ENCODE peak calls at places on chromosomes 1 and 21, in five cellular contexts. One of them, this sample, is unnamed.
A peak's percentile ranks its signal among the peaks of the same experiment; 100 is the strongest.

GRCh38 chr21:42397291-42398129 is 1.7 kb upstream of the TMPRSS3 start:
- DNase-seq in pancreas: no peak
- DNase-seq in psoas muscle: no peak
- DNase-seq in fibroblast of lung: no peak
- DNase-seq in GM23248: no peak
- DNase-seq in this sample: no peak

GRCh38 chr1:197774691-197775281 is 494 bp downstream of the DENND1B start:
- DNase-seq in GM23248: peak; percentile 69
- DNase-seq in psoas muscle: peak; percentile 57
- DNase-seq in fibroblast of lung: peak; percentile 41
- DNase-seq in pancreas: peak; percentile 81
- DNase-seq in this sample: no peak

GRCh38 chr21:41359289-41359688 is 2.5 kb upstream of the MX2 start:
- DNase-seq in pancreas: peak; percentile 50
- DNase-seq in GM23248: no peak
- DNase-seq in psoas muscle: no peak
- DNase-seq in fibroblast of lung: no peak
- DNase-seq in this sample: no peak

GRCh38 chr1:169345500-169345899 is 22.1 kb downstream of the NME7 start:
- DNase-seq in psoas muscle: no peak
- DNase-seq in GM23248: no peak
- DNase-seq in pancreas: no peak
- DNase-seq in fibroblast of lung: no peak
- DNase-seq in this sample: no peak

GRCh38 chr1:4425892-4426291 is 228.5 kb upstream of the AJAP1 start:
- DNase-seq in pancreas: no peak
- DNase-seq in psoas muscle: no peak
- DNase-seq in GM23248: peak; percentile 1
- DNase-seq in fibroblast of lung: no peak
- DNase-seq in this sample: no peak

GRCh38 chr1:87249803-87250202 is 78.9 kb upstream of the LMO4 start:
- DNase-seq in GM23248: no peak
- DNase-seq in pancreas: no peak
- DNase-seq in fibroblast of lung: no peak
- DNase-seq in psoas muscle: no peak
- DNase-seq in this sample: no peak

GRCh38 chr1:229069176-229069575 is 201.7 kb upstream of the RAB4A start:
- DNase-seq in pancreas: no peak
- DNase-seq in psoas muscle: no peak
- DNase-seq in GM23248: no peak
- DNase-seq in fibroblast of lung: no peak
- DNase-seq in this sample: no peak

GRCh38 chr1:207825719-207826556 is 74.1 kb downstream of the CD46 start:
- DNase-seq in pancreas: no peak
- DNase-seq in GM23248: no peak
- DNase-seq in psoas muscle: peak; percentile 61
- DNase-seq in fibroblast of lung: peak; percentile 85
- DNase-seq in this sample: peak; percentile 83

GRCh38 chr1:51423098-51423821 is 92.9 kb upstream of the TTC39A start:
- DNase-seq in fibroblast of lung: peak; percentile 35
- DNase-seq in pancreas: no peak
- DNase-seq in GM23248: peak; percentile 55
- DNase-seq in psoas muscle: no peak
- DNase-seq in this sample: peak; percentile 18

GRCh38 chr1:153515504-153516394 is 20.0 kb downstream of the S100A6 start:
- DNase-seq in pancreas: no peak
- DNase-seq in GM23248: no peak
- DNase-seq in psoas muscle: no peak
- DNase-seq in fibroblast of lung: no peak
- DNase-seq in this sample: no peak

GRCh38 chr1:245375789-245376188 is 221.0 kb downstream of the KIF26B start:
- DNase-seq in pancreas: no peak
- DNase-seq in psoas muscle: no peak
- DNase-seq in fibroblast of lung: no peak
- DNase-seq in GM23248: peak; percentile 21
- DNase-seq in this sample: no peak

GRCh38 chr1:76176020-76176419 is 101.5 kb downstream of the ST6GALNAC3 start:
- DNase-seq in GM23248: no peak
- DNase-seq in fibroblast of lung: no peak
- DNase-seq in psoas muscle: no peak
- DNase-seq in pancreas: no peak
- DNase-seq in this sample: no peak

GRCh38 chr1:199272107-199272506 is 633.3 kb downstream of the PTPRC start:
- DNase-seq in GM23248: peak; percentile 74
- DNase-seq in fibroblast of lung: peak; percentile 82
- DNase-seq in psoas muscle: no peak
- DNase-seq in pancreas: no peak
- DNase-seq in this sample: peak; percentile 64

GRCh38 chr1:36384542-36385409 is 948 bp downstream of the STK40 start:
- DNase-seq in pancreas: peak; percentile 89
- DNase-seq in fibroblast of lung: peak; percentile 6
- DNase-seq in GM23248: peak; percentile 67
- DNase-seq in psoas muscle: peak; percentile 53
- DNase-seq in this sample: no peak

GRCh38 chr1:220748091-220748934 is at the start of gene MTARC2:
- DNase-seq in GM23248: peak; percentile 86
- DNase-seq in psoas muscle: peak; percentile 82
- DNase-seq in fibroblast of lung: peak; percentile 73
- DNase-seq in pancreas: peak; percentile 87
- DNase-seq in this sample: peak; percentile 37

GRCh38 chr1:182120411-182121258 is 59.1 kb upstream of the ZNF648 start:
- DNase-seq in fibroblast of lung: no peak
- DNase-seq in GM23248: no peak
- DNase-seq in pancreas: peak; percentile 66
- DNase-seq in psoas muscle: peak; percentile 27
- DNase-seq in this sample: peak; percentile 16

GRCh38 chr1:87478231-87478630 is 149.6 kb downstream of the LMO4 start:
- DNase-seq in psoas muscle: no peak
- DNase-seq in pancreas: no peak
- DNase-seq in GM23248: peak; percentile 38
- DNase-seq in fibroblast of lung: peak; percentile 19
- DNase-seq in this sample: no peak

GRCh38 chr1:1061682-1062363 is 12.3 kb downstream of the RNF223 start:
- DNase-seq in fibroblast of lung: peak; percentile 50
- DNase-seq in pancreas: no peak
- DNase-seq in GM23248: peak; percentile 28
- DNase-seq in psoas muscle: no peak
- DNase-seq in this sample: no peak

GRCh38 chr1:58927722-58928085 is 143.9 kb upstream of the JUN start:
- DNase-seq in psoas muscle: no peak
- DNase-seq in GM23248: no peak
- DNase-seq in fibroblast of lung: no peak
- DNase-seq in pancreas: no peak
- DNase-seq in this sample: no peak

GRCh38 chr1:65209005-65209885 is 61.2 kb downstream of the AK4 start:
- DNase-seq in psoas muscle: no peak
- DNase-seq in GM23248: peak; percentile 58
- DNase-seq in pancreas: no peak
- DNase-seq in fibroblast of lung: peak; percentile 65
- DNase-seq in this sample: peak; percentile 51

GRCh38 chr1:156623946-156624813 is 5.0 kb downstream of the HAPLN2 start:
- DNase-seq in fibroblast of lung: peak; percentile 37
- DNase-seq in GM23248: peak; percentile 71
- DNase-seq in pancreas: peak; percentile 80
- DNase-seq in psoas muscle: peak; percentile 37
- DNase-seq in this sample: peak; percentile 44

GRCh38 chr1:156627313-156627880 is 8.2 kb downstream of the HAPLN2 start:
- DNase-seq in GM23248: peak; percentile 59
- DNase-seq in psoas muscle: no peak
- DNase-seq in fibroblast of lung: peak; percentile 29
- DNase-seq in pancreas: no peak
- DNase-seq in this sample: peak; percentile 41

GRCh38 chr1:156624814-156625435 is 5.7 kb downstream of the HAPLN2 start:
- DNase-seq in pancreas: peak; percentile 60
- DNase-seq in psoas muscle: no peak
- DNase-seq in fibroblast of lung: no peak
- DNase-seq in GM23248: no peak
- DNase-seq in this sample: no peak

GRCh38 chr1:156625436-156626078 is 6.3 kb downstream of the HAPLN2 start:
- DNase-seq in fibroblast of lung: peak; percentile 46
- DNase-seq in pancreas: peak; percentile 88
- DNase-seq in GM23248: peak; percentile 56
- DNase-seq in psoas muscle: peak; percentile 62
- DNase-seq in this sample: no peak

DNA sequence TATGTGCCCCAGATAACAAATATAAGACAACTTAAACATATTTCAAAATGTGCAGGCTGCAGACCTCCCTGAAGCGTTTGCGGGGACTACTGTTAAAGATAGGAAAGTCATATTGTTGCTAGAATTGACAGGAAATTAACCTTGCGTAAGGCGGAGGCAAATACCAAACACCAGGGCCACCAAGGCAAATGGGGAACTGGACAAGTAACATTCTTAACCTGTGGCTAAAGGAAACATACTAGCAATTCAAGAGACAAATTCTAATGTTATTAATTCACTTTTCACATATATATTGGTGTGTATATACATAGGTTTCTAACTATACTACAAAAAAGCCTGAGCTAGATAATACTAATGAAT is 6.8 kb downstream of the HAPLN2 start:
- DNase-seq in fibroblast of lung: no peak
- DNase-seq in GM23248: no peak
- DNase-seq in psoas muscle: no peak
- DNase-seq in pancreas: no peak
- DNase-seq in this sample: no peak
- H3K27me3 ChIP-seq in fibroblast of lung: peaks cover 47% of the 10 kb centered on the region
- H3K27me3 ChIP-seq in GM23248: peaks cover 57% of the 10 kb centered on the region
- H3K27me3 ChIP-seq in psoas muscle: peaks cover 50% of the 10 kb centered on the region
- H3K27me3 ChIP-seq in pancreas: peaks cover 5% of the 10 kb centered on the region
- H3K27me3 ChIP-seq in this sample: peaks cover 32% of the 10 kb centered on the region

DNA sequence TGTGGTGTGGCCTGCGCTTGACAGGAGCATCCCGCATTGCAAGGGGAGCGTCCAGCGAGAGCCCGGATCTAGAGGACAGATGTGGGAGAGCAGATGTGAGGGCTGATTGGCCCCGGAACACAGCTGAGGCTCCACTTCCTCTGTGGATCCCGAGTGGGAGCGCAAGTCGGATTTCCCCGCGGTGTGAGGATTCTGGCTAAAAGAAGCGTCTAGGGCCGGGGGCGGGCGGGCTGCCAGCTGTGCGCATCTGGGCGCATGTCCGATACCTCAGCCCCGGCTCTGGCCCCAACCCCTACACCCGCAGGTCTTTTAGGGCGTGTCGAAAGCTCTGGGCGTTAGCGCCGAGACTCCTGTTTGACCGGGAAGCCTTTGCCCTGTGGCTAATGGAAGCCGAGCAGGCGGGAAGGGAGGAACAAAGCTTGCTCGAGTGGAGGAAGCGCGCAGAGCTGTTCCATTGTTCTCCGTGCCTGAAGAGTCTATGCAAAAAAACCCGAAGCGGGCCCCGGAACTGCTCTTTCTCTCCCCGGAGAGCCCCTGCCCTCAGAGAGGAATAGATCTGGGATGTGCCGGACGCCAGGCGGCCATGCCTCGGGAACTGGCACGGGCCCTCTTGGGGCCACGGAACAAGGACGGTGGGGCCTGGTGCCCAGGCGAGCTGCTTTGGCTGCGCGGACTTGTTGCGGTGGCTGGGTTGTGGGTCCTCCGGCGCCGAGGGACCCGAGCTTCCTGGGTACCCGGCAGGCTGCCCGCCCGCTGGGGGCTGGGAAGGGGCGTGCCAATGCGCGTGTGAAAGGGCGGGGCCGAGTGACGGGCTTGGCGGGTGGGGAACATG is 111.1 kb downstream of the NAV1 start:
- DNase-seq in fibroblast of lung: peak; percentile 82
- DNase-seq in GM23248: peak; percentile 88
- DNase-seq in pancreas: peak; percentile 91
- DNase-seq in psoas muscle: peak; percentile 76
- DNase-seq in this sample: peak; percentile 65
- H3K27me3 ChIP-seq in fibroblast of lung: no peaks in the 10 kb centered on the region
- H3K27me3 ChIP-seq in GM23248: no peaks in the 10 kb centered on the region
- H3K27me3 ChIP-seq in pancreas: no peaks in the 10 kb centered on the region
- H3K27me3 ChIP-seq in psoas muscle: peaks cover 29% of the 10 kb centered on the region
- H3K27me3 ChIP-seq in this sample: no peaks in the 10 kb centered on the region

GRCh38 chr1:6420594-6421042 is 899 bp upstream of the HES2 start:
- DNase-seq in fibroblast of lung: no peak
- DNase-seq in GM23248: peak; percentile 39
- DNase-seq in psoas muscle: no peak
- DNase-seq in pancreas: no peak
- DNase-seq in this sample: no peak
- H3K27me3 ChIP-seq in fibroblast of lung: peaks cover 69% of the 10 kb centered on the region
- H3K27me3 ChIP-seq in GM23248: peaks cover 77% of the 10 kb centered on the region
- H3K27me3 ChIP-seq in psoas muscle: peaks cover 97% of the 10 kb centered on the region
- H3K27me3 ChIP-seq in pancreas: no peaks in the 10 kb centered on the region
- H3K27me3 ChIP-seq in this sample: peaks cover 77% of the 10 kb centered on the region

GRCh38 chr1:212531796-212532195 is 76.8 kb upstream of the ATF3 start:
- DNase-seq in fibroblast of lung: no peak
- DNase-seq in pancreas: no peak
- DNase-seq in GM23248: no peak
- DNase-seq in psoas muscle: no peak
- DNase-seq in this sample: no peak
- H3K27me3 ChIP-seq in fibroblast of lung: peaks cover 13% of the 10 kb centered on the region
- H3K27me3 ChIP-seq in pancreas: no peaks in the 10 kb centered on the region
- H3K27me3 ChIP-seq in GM23248: peaks cover 56% of the 10 kb centered on the region
- H3K27me3 ChIP-seq in psoas muscle: peaks cover 10% of the 10 kb centered on the region
- H3K27me3 ChIP-seq in this sample: peaks cover 6% of the 10 kb centered on the region

GRCh38 chr1:3292051-3292722 is 162.3 kb upstream of the ARHGEF16 start:
- DNase-seq in GM23248: no peak
- DNase-seq in psoas muscle: no peak
- DNase-seq in fibroblast of lung: no peak
- DNase-seq in pancreas: no peak
- DNase-seq in this sample: no peak
- H3K27me3 ChIP-seq in GM23248: peaks cover 56% of the 10 kb centered on the region
- H3K27me3 ChIP-seq in psoas muscle: peaks cover 35% of the 10 kb centered on the region
- H3K27me3 ChIP-seq in fibroblast of lung: no peaks in the 10 kb centered on the region
- H3K27me3 ChIP-seq in pancreas: no peaks in the 10 kb centered on the region
- H3K27me3 ChIP-seq in this sample: no peaks in the 10 kb centered on the region